ENCODE peak calls at places on chromosomes 4 and X, in five cellular contexts. H is choroid plexus epithelial cell, K is astrocyte, I is substantia nigra, U is MV-4-11. S is an unnamed sample.

GRCh38 chr4:1293981-1294380 is 4.3 kb downstream of the MAEA start:
- DNase-seq in H (peak), K (peak), U (peak), I (no peak), S (peak)

GRCh38 chrX:149302705-149303104 is 202.4 kb downstream of the IDS start:
- DNase-seq in I (no peak), H (no peak), K (no peak), U (no peak), S (no peak)

GRCh38 chr4:183240581-183241321 is 79.3 kb downstream of the CLDN22 start:
- DNase-seq in I (no peak), H (no peak), U (no peak), K (no peak), S (no peak)

GRCh38 chr4:169971456-169972015 is 54.7 kb downstream of the MFAP3L start:
- DNase-seq in I (peak), H (no peak), K (peak), U (no peak), S (peak)

GRCh38 chr4:101252721-101253120 is 94.6 kb downstream of the PPP3CA start:
- DNase-seq in I (no peak), K (no peak), U (no peak), H (peak), S (peak)

GRCh38 chr4:146175541-146176453 is at the start of gene LSM6:
- DNase-seq in I (peak), K (peak), U (peak), H (peak), S (peak)

GRCh38 chrX:144388738-144389137 is 504.9 kb downstream of the UBE2NL start:
- DNase-seq in I (no peak), U (no peak), K (no peak), H (no peak), S (no peak)

GRCh38 chr4:69974646-69975045 is 9.1 kb upstream of the CSN2 start:
- DNase-seq in K (no peak), H (no peak), U (no peak), I (no peak), S (no peak)

GRCh38 chrX:31629195-31629594 is 557.4 kb upstream of the FTHL17 start:
- DNase-seq in I (no peak), U (no peak), K (no peak), H (no peak), S (no peak)

GRCh38 chr4:99483636-99484035 is 27.2 kb upstream of the C4orf17 start:
- DNase-seq in I (no peak), U (no peak), K (no peak), H (peak), S (peak)

GRCh38 chr4:183840311-183840710 is 64.8 kb upstream of the STOX2 start:
- DNase-seq in I (peak), U (peak), K (peak), H (peak), S (peak)

GRCh38 chr4:118683513-118683912 is 1.7 kb upstream of the METTL14 start:
- DNase-seq in K (no peak), U (peak), I (no peak), H (peak), S (peak)

GRCh38 chrX:41308884-41309655 is 24.9 kb upstream of the DDX3X start:
- DNase-seq in U (no peak), H (no peak), I (no peak), K (no peak), S (peak)

GRCh38 chrX:121135488-121136207 is 88.2 kb downstream of the GLUD2 start:
- DNase-seq in K (no peak), H (no peak), I (no peak), U (no peak), S (no peak)

GRCh38 chr4:89193828-89194227 is 82.5 kb downstream of the TIGD2 start:
- DNase-seq in H (peak), U (no peak), I (no peak), K (no peak), S (no peak)

GRCh38 chr4:1052231-1052671 is 40.8 kb downstream of the FGFRL1 start:
- DNase-seq in H (no peak), K (no peak), U (no peak), I (no peak), S (no peak)

GRCh38 chr4:1060121-1060520 is 48.7 kb downstream of the FGFRL1 start:
- DNase-seq in H (no peak), U (no peak), I (no peak), K (no peak), S (no peak)

GRCh38 chrX:1262369-1262768 is 6.2 kb upstream of the CSF2RA start:
- DNase-seq in H (no peak), U (no peak), K (no peak), I (no peak), S (no peak)

GRCh38 chrX:6262959-6263358 is 34.3 kb upstream of the NLGN4X start:
- DNase-seq in K (no peak), H (no peak), U (no peak), I (no peak), S (no peak)

GRCh38 chrX:125436855-125437254 is 117.2 kb downstream of the TEX13C start:
- DNase-seq in H (peak), U (no peak), K (no peak), I (no peak), S (no peak)

GRCh38 chrX:40734956-40735317 is 405 bp downstream of the MED14 start:
- DNase-seq in K (no peak), I (no peak), H (peak), U (no peak), S (no peak)

GRCh38 chr4:53863731-53864130 is 200.7 kb downstream of the CHIC2 start:
- DNase-seq in I (no peak), H (no peak), K (peak), U (no peak), S (peak)

GRCh38 chr4:38859501-38859900 is 2.9 kb upstream of the TLR6 start:
- DNase-seq in K (no peak), I (no peak), H (no peak), U (no peak), S (no peak)

GRCh38 chr4:109009909-109010308 is 247.1 kb upstream of the ETNPPL start:
- DNase-seq in I (no peak), K (peak), H (peak), U (no peak), S (peak)